ENCODE peak calls at places on chromosomes 6 and 20, in six cellular contexts. E is bronchial epithelial cell; J is CD8-positive, alpha-beta T cell; P is heart left ventricle; H is heart right ventricle; C is fibroblast of lung. N is an unnamed sample.
A peak's percentile ranks its signal among the peaks of the same experiment; 100 is the strongest.

GRCh38 chr6:170251776-170252571 is 38.9 kb downstream of the DLL1 start:
- DNase-seq in E (no peak), J (no peak), P (no peak), H (no peak), C (no peak), N (no peak)

GRCh38 chr20:46915580-46916243 is 21.1 kb downstream of the EYA2 start:
- DNase-seq in E (no peak), J (no peak), P (no peak), H (no peak), C (no peak), N (no peak)

GRCh38 chr6:7974932-7975763 is 64.6 kb upstream of the TXNDC5 start:
- DNase-seq in E (peak; percentile 90), J (no peak), P (peak; percentile 85), H (peak; percentile 75), C (peak; percentile 89), N (peak; percentile 7)

GRCh38 chr20:49862607-49863200 is 50.1 kb downstream of the SLC9A8 start:
- DNase-seq in E (no peak), J (no peak), P (no peak), H (no peak), C (no peak), N (no peak)

GRCh38 chr6:30543824-30544223 is 12.5 kb downstream of the GNL1 start:
- DNase-seq in E (no peak), J (no peak), P (no peak), H (no peak), C (no peak), N (no peak)

GRCh38 chr6:6409397-6410030 is 89.1 kb upstream of the F13A1 start:
- DNase-seq in E (no peak), J (no peak), P (no peak), H (peak; percentile 23), C (no peak), N (no peak)

GRCh38 chr20:38844963-38845362 is 39.5 kb downstream of the PPP1R16B start:
- DNase-seq in E (no peak), J (no peak), P (no peak), H (no peak), C (no peak), N (no peak)

GRCh38 chr6:145271601-145272000 is 463.7 kb downstream of the EPM2A start:
- DNase-seq in E (no peak), J (no peak), P (no peak), H (no peak), C (no peak), N (no peak)

GRCh38 chr6:40426341-40427066 is 160.7 kb downstream of the LRFN2 start:
- DNase-seq in E (no peak), J (no peak), P (no peak), H (no peak), C (no peak), N (no peak)

GRCh38 chr6:149830731-149831379 is 33.3 kb downstream of the LRP11 start:
- DNase-seq in E (no peak), J (no peak), P (no peak), H (no peak), C (peak; percentile 54), N (peak; percentile 86)

GRCh38 chr6:41730531-41731436 is 4.6 kb downstream of the TFEB start:
- DNase-seq in E (no peak), J (no peak), P (no peak), H (no peak), C (no peak), N (no peak)

GRCh38 chr6:27209167-27209566 is 38.3 kb upstream of the PRSS16 start:
- DNase-seq in E (no peak), J (no peak), P (no peak), H (no peak), C (no peak), N (no peak)

GRCh38 chr6:27209659-27210269 is 37.7 kb upstream of the PRSS16 start:
- DNase-seq in E (no peak), J (no peak), P (no peak), H (no peak), C (no peak), N (no peak)

GRCh38 chr6:27214126-27214601 is 33.3 kb upstream of the PRSS16 start:
- DNase-seq in E (no peak), J (no peak), P (no peak), H (no peak), C (no peak), N (peak; percentile 0)

GRCh38 chr6:27216874-27217273 is 30.6 kb upstream of the PRSS16 start:
- DNase-seq in E (no peak), J (no peak), P (no peak), H (no peak), C (no peak), N (no peak)

GRCh38 chr6:27213544-27214125 is 33.9 kb upstream of the PRSS16 start:
- DNase-seq in E (peak; percentile 21), J (no peak), P (no peak), H (no peak), C (peak; percentile 15), N (peak; percentile 33)
- H3K27me3 ChIP-seq in E (no peaks in the 10 kb centered on the region), J (peaks cover 16% of the 10 kb centered on the region), P (peaks cover 14% of the 10 kb centered on the region), H (peaks cover 80% of the 10 kb centered on the region), C (no peaks in the 10 kb centered on the region), N (no peaks in the 10 kb centered on the region)

DNA sequence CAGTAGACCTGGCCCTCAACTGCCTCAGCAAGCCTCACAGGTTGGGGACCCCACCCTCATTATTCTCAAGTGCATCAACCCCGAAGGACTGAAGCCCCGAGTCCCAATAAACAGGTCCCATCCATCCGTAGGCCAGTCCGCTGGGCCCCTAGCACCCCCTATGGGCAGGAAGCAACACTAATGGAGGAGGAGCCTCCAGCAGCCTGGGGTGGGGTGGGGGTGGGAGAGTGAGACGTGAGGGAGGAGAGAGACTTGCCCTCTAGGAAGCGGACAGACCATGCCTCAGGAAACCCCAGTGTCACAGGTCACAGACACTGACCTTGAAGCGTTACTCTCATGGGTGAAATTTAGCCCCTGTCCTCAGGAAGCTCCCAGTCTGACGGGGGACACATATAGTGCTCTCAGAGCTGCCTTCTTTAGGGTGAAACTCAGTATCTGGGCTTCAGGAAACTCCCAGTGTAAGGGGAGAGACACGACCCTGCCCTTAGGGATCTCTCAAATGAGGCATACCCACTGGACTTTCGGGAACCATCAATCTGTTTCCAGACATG is 125.9 kb downstream of the MRPL14 start:
- DNase-seq in E (no peak), J (no peak), P (no peak), H (no peak), C (peak; percentile 40), N (peak; percentile 37)
- H3K4me3 ChIP-seq in E (no peak overlapping the region), J (no peak overlapping the region), P (no peak overlapping the region), H (no peak overlapping the region), C (no peak overlapping the region), N (no peak overlapping the region)

GRCh38 chr20:35735828-35736470 is 6.1 kb downstream of the RBM39 start:
- DNase-seq in E (no peak), J (no peak), P (no peak), H (no peak), C (no peak), N (peak; percentile 56)

GRCh38 chr20:35734374-35734773 is 7.7 kb downstream of the RBM39 start:
- DNase-seq in E (no peak), J (no peak), P (no peak), H (no peak), C (no peak), N (no peak)

GRCh38 chr20:35737865-35738333 is 4.2 kb downstream of the RBM39 start:
- DNase-seq in E (no peak), J (no peak), P (no peak), H (no peak), C (no peak), N (no peak)

GRCh38 chr20:35732644-35732982 is 9.4 kb downstream of the RBM39 start:
- DNase-seq in E (no peak), J (no peak), P (no peak), H (no peak), C (no peak), N (no peak)

DNA sequence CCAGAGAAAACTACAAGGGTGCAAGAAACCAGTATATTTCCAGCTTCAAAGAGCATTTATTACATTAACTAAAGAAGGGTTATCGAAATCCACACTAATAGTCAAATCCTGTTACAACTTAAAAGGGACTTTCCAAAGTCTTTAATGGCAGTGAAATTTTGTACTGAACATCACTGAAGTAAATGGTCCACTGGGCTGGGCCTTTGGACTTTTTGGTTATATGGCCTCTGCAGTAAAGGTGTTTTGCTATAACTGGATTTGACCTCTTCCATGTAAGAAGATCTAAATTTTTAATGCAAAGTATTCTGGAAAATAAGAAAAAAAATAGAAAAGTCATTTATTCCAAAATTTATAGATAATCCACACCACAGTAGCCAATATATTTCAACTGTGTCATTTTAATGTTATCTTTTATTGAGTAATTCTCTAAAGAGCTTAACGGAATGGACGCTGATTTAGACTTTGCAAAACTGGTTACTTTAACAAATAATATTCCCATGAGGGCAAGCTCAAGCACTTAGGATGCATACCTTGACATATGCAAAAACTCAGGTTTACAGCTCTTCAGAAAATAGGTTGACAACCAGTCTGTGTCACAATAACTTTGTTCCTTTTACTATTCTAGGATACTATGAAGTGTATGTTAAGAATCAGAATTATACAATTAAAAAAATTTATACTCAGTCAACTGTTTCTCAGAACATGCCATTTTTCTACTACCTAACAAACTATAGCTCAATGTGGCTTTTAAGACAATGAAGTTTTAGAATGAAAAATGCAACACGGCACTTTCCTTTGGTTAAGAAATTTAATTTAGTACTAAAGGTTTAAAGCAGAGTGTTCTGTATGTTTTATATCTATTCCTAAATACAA is 7.0 kb downstream of the RBM39 start:
- DNase-seq in E (no peak), J (no peak), P (no peak), H (no peak), C (no peak), N (no peak)
- H3K36me3 ChIP-seq in E (peaks cover 32% of the 10 kb centered on the region), J (peaks cover 81% of the 10 kb centered on the region), P (peaks cover 39% of the 10 kb centered on the region), H (peaks cover 100% of the 10 kb centered on the region), C (peaks cover 25% of the 10 kb centered on the region), N (peaks cover 98% of the 10 kb centered on the region)

DNA sequence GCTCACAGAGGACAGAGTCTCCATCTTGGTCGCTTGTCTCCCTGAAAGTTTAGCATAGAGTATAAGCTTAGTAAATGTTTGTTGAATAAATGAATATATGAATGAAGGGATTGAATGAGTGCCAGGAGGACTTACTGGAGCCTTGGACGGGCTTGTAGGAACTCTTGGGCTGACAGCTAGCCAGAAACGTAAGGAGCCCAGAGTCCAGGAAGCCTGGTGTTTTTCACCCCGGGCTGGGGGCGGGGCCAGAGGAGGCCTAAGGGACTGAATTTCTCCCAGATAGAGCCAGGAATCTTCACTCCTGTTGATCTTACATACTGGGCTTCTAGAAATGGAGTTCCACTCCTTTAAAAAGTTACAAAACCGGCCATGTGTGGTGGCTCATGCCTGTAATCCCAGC is 68.5 kb upstream of the SRSF6 start:
- DNase-seq in E (no peak), J (no peak), P (peak; percentile 37), H (peak; percentile 51), C (no peak), N (no peak)
- H3K27me3 ChIP-seq in E (no peaks in the 10 kb centered on the region), J (no peaks in the 10 kb centered on the region), P (no peaks in the 10 kb centered on the region), H (peaks cover 32% of the 10 kb centered on the region), C (no peaks in the 10 kb centered on the region), N (no peaks in the 10 kb centered on the region)

GRCh38 chr20:59006167-59006863 is 739 bp downstream of the CTSZ start:
- DNase-seq in E (no peak), J (no peak), P (no peak), H (no peak), C (no peak), N (no peak)

GRCh38 chr20:59004763-59005522 is 2.1 kb downstream of the CTSZ start:
- DNase-seq in E (no peak), J (peak; percentile 54), P (peak; percentile 64), H (peak; percentile 64), C (no peak), N (no peak)

GRCh38 chr20:59004493-59004762 is 2.6 kb downstream of the CTSZ start:
- DNase-seq in E (no peak), J (no peak), P (peak; percentile 50), H (peak; percentile 59), C (no peak), N (no peak)

GRCh38 chr20:59006864-59007757 is at the start of gene CTSZ:
- DNase-seq in E (no peak), J (no peak), P (peak; percentile 79), H (peak; percentile 81), C (peak; percentile 25), N (peak; percentile 72)

GRCh38 chr20:59005523-59006166 is 1.4 kb downstream of the CTSZ start:
- DNase-seq in E (no peak), J (no peak), P (no peak), H (no peak), C (no peak), N (no peak)
- H3K4me3 ChIP-seq in E (peak overlapping the region; percentile 70), J (peak overlapping the region; percentile 31), P (peak overlapping the region; percentile 90), H (peak overlapping the region; percentile 85), C (peak overlapping the region; percentile 77), N (peak overlapping the region; percentile 88)